ENCODE peak calls at places on chromosomes 12 and 14, in eight cellular contexts. M, A, B, W, F, Y, L and N are unnamed samples.

GRCh38 chr12:7376196-7376595 is 67.8 kb downstream of the CD163L1 start:
- DNase-seq in F (no peak), A (no peak), M (no peak), W (no peak), B (no peak), L (no peak), Y (peak), N (no peak)

GRCh38 chr14:74475678-74476077 is 17.4 kb downstream of the NPC2 start:
- DNase-seq in M (no peak), F (no peak), Y (peak), W (no peak), L (no peak), A (no peak), B (no peak), N (no peak)

GRCh38 chr14:66121859-66122258 is 364.3 kb upstream of the CCDC196 start:
- DNase-seq in F (no peak), Y (no peak), W (no peak), A (no peak), L (no peak), M (no peak), B (no peak), N (no peak)

GRCh38 chr14:55505846-55506245 is 65.4 kb upstream of the TBPL2 start:
- DNase-seq in W (no peak), A (no peak), L (no peak), M (no peak), Y (no peak), B (no peak), F (no peak), N (no peak)

GRCh38 chr14:67653651-67654280 is 20.7 kb downstream of the VTI1B start:
- DNase-seq in F (no peak), W (no peak), L (no peak), B (no peak), A (no peak), Y (no peak), M (no peak), N (no peak)

GRCh38 chr12:108021129-108021528 is 108.0 kb upstream of the WSCD2 start:
- DNase-seq in W (no peak), L (no peak), F (no peak), A (no peak), M (no peak), B (no peak), Y (no peak), N (peak)

GRCh38 chr12:118376089-118377004 is at the start of gene SUDS3:
- DNase-seq in M (peak), A (peak), W (peak), Y (peak), B (peak), L (peak), F (peak), N (peak)

GRCh38 chr12:56271031-56271430 is 4.3 kb downstream of the COQ10A start:
- DNase-seq in M (no peak), B (no peak), A (no peak), L (no peak), Y (peak), W (no peak), F (no peak), N (no peak)

GRCh38 chr14:101109981-101110728 is 206.6 kb upstream of the RTL1 start:
- DNase-seq in F (peak), W (no peak), M (no peak), A (no peak), B (peak), L (no peak), Y (no peak), N (peak)

GRCh38 chr12:42332301-42332894 is 6.4 kb downstream of the PPHLN1 start:
- DNase-seq in W (no peak), M (no peak), Y (peak), F (no peak), L (no peak), B (no peak), A (no peak), N (no peak)

GRCh38 chr12:82524020-82524419 is 162.7 kb upstream of the TMTC2 start:
- DNase-seq in Y (no peak), F (no peak), A (no peak), W (no peak), B (no peak), L (no peak), M (no peak), N (no peak)

GRCh38 chr14:45201908-45202307 is 51.1 kb downstream of the MIS18BP1 start:
- DNase-seq in L (no peak), W (no peak), A (no peak), B (no peak), F (no peak), M (no peak), Y (peak), N (no peak)

GRCh38 chr12:104536841-104537240 is 80.1 kb downstream of the CHST11 start:
- DNase-seq in F (no peak), W (no peak), Y (no peak), B (no peak), L (no peak), M (no peak), A (no peak), N (no peak)

GRCh38 chr14:89617471-89618291 is 200.6 kb upstream of the FOXN3 start:
- DNase-seq in A (peak), F (peak), M (no peak), B (peak), L (peak), W (no peak), Y (peak), N (peak)

GRCh38 chr14:79967001-79967400 is 244.3 kb downstream of the DIO2 start:
- DNase-seq in M (no peak), W (no peak), B (no peak), F (no peak), Y (no peak), L (no peak), A (no peak), N (no peak)

GRCh38 chr14:31408421-31408820 is 11.9 kb downstream of the HEATR5A start:
- DNase-seq in W (no peak), A (no peak), L (no peak), B (no peak), F (no peak), M (no peak), Y (no peak), N (no peak)
- H3K4me3 ChIP-seq in W (no peak), A (no peak), L (no peak), B (no peak), F (no peak), M (no peak), Y (no peak), N (no peak)

DNA sequence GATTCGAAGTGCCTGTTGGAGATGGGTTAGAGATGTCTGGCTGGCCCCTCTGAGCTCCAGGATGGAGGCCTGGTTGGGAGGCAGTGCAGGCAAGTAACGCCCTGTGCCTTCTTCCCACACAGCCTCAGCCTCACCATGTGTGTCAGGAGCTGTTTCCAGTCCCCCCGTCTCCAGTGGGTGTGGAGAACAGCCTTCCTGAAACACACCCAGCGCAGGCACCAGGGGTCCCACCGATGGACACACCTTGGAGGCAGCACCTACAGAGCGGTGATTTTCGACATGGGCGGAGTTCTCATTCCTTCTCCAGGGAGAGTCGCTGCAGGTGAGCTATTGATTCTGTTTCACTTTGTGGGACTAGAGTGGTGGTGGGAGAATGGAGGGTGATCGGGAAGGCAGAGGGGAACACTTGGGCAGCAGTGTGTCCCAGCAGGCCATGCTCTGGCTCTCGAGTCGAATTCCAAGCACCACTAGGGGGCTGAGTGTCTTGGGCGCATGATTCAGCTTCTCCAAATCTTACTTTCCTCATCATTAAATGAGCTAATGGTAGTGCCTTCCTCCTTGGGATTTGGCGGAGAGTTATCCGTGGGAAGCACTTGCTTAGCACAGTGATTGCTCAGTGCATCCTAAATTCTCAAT is 6.8 kb downstream of the ACAD10 start:
- DNase-seq in L (no peak), B (no peak), A (no peak), F (no peak), W (no peak), M (no peak), Y (peak), N (no peak)
- TF ChIP-seq CTCF in L (no peak), B (no peak), A (no peak), F (no peak), W (no peak), M (no peak), Y (peak), N (no peak)

DNA sequence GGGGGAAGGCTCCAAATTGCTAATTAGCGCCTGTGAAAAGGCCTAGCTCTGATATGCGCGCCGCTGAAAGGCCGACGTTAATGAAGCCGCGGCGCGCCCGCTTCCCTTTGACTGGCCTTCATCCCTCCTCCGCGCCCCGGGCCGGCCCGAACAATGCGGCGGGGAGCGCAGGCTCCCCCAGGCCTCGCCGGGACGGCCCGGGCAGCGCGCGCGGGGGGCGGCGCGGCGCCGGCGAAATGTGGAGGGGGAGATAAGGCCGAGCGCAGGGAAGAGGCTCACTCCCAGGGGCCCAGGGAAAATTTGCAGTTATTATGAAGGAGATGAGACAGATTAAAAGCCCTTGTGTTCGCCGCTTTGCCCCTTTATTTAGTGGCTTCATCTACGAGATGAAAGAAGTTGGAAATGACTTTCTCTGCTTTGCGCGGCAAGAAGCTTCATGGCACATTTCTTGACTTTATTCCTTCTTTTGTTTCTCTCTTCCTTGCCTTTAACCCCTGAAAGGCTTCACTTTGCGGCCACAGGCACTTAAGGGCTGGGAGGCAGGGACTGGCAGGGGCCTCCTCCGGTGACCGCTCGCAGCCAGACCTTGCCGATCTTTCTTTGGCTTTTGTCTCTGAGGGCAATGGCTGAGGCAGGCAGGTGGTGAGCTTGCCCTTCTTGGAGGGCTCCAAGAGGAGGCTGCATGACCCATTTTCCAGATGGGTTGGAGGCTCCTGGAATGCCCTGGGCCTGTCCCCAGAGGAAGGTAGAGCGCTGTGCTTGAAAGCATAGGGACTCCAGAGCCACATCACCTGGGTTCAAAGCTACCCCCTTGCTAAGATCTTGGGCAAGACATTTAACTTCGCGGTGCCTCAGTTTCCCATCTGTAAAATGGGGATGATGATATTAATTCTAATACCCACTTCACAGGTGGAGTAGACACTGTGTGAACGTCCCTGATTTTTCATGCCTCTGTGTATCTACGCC is 12.7 kb upstream of the GPATCH2L start:
- DNase-seq in B (no peak), A (no peak), W (no peak), Y (no peak), F (no peak), M (no peak), L (no peak), N (no peak)
- H3K4me3 ChIP-seq in B (no peak), A (no peak), W (peak), Y (peak), F (peak), M (peak), L (peak), N (no peak)

DNA sequence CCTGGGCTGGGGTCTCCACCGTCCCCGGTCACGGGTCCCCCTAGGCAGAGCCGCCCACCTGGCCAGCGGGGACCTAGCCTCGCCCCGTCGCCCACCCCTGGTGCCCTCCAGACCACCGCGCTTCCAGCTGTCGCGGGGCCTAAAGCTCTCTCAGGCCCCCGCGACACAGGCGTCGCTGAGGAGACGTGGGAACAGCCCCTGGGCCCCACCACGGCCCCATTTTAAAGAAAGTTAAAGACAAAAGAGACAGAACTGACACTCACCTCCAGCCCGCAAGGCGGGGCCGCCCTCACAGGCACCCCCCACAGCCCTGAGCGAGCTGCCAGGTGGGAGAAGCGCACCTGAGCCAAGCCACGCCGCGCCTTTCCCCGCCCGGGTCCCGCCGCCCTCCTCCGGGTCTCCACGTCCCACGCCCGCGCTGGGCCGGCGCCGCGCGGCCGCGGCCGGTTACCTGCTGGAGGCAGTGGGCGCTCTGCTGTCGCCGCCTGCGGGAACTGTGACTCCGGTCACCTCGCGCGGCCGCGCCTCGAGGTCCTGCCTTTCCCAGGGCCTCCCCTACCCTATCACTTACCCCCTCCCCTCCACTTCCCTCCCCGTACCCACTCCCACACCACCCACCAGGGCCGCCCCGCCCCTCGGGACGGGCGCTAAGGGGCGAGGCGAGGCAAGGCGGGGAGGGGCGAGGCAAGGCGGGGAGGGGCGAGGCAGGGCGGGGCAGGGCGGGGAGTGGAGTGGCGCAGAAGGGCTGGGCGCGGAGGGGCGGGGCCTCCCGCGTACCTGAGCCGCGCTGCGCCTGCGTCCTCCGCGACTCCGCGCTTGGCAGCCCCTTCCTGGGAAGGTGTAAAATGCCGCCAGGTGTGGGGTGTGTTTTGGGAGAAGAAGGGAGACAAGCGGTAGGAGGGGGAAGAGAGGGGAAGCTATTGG is 31.2 kb downstream of the TC2N start:
- DNase-seq in L (peak), M (peak), B (no peak), Y (no peak), F (peak), W (peak), A (peak), N (peak)
- TF ChIP-seq CTCF in L (no peak), M (no peak), B (no peak), Y (no peak), F (no peak), W (no peak), A (no peak), N (no peak)

GRCh38 chr14:61571931-61572330 is 123.4 kb upstream of the HIF1A start:
- DNase-seq in M (no peak), B (peak), L (no peak), Y (no peak), F (no peak), W (no peak), A (no peak), N (no peak)

GRCh38 chr14:61574514-61574807 is 120.9 kb upstream of the HIF1A start:
- DNase-seq in L (no peak), W (no peak), B (no peak), F (no peak), Y (no peak), M (no peak), A (no peak), N (no peak)

GRCh38 chr14:61573748-61574513 is 121.4 kb upstream of the HIF1A start:
- DNase-seq in A (no peak), F (no peak), B (no peak), L (no peak), M (no peak), W (no peak), Y (no peak), N (no peak)

GRCh38 chr14:61575126-61575525 is 120.2 kb upstream of the HIF1A start:
- DNase-seq in W (no peak), Y (no peak), A (no peak), B (no peak), L (no peak), F (no peak), M (no peak), N (no peak)

GRCh38 chr14:61573321-61573720 is 122.0 kb upstream of the HIF1A start:
- DNase-seq in W (no peak), A (no peak), Y (no peak), L (no peak), B (peak), F (no peak), M (no peak), N (no peak)
- H3K4me3 ChIP-seq in W (no peak), A (no peak), Y (no peak), L (no peak), B (no peak), F (no peak), M (no peak), N (no peak)

DNA sequence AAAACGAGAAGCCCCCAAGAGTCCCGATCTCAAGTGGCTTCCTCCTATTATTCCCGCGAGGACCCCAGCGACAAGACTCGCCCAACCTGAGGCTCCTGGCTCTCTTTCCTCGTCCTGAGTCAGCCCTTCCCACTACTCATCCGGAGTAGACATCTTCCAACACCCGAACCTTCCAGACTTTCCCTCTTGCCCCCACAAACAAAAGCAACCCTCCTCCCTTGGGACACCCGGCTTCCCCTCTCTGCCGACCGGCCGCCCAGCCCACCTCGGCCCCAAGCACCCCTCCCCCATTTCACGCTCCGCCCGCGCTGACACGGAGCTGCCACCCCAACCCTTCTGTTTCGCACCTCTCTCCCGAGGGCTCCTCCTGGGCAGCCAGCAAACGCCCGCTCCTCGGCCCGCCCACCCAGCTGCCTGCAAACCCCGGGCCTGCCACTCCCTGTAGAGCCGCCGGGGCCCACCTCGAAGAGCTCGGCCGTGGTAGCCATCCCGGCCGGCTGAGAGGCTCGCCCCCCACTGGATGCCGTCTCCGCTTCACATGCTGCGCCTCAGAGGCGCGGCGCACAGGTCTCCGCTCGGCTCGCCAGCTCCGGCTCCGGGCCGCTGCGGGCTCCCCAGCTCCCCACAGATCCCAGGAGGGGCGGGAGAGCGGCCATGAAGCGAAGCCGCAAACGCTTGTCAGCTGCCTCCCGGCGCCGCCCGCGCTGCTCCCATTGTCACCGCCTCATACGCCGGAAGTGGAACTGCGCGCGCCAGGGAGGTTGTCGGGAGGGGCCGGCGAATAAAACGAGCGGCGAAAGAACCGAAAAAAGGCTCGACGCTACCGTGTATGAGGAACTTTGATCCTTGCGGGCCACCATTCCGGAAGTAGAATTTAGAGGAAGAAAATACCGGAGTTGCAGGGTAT is at the start of the genes AP5M1 and EXOC5:
- DNase-seq in B (peak), W (peak), M (peak), A (peak), Y (peak), L (peak), F (peak), N (peak)
- TF ChIP-seq CTCF in B (no peak), W (no peak), M (no peak), A (no peak), Y (no peak), L (no peak), F (no peak), N (no peak)

GRCh38 chr12:46493352-46494209 is 121.0 kb upstream of the SLC38A2 start:
- DNase-seq in L (no peak), Y (no peak), W (no peak), F (no peak), M (no peak), B (no peak), A (no peak), N (no peak)
- H3K4me3 ChIP-seq in L (peak), Y (no peak), W (no peak), F (no peak), M (no peak), B (no peak), A (no peak), N (no peak)

GRCh38 chr12:63068857-63069442 is 82.1 kb downstream of the AVPR1A start:
- DNase-seq in M (no peak), L (no peak), Y (peak), W (no peak), B (no peak), F (no peak), A (no peak), N (no peak)
- TF ChIP-seq CTCF in M (peak), L (peak), Y (peak), W (peak), B (no peak), F (peak), A (no peak), N (no peak)

DNA sequence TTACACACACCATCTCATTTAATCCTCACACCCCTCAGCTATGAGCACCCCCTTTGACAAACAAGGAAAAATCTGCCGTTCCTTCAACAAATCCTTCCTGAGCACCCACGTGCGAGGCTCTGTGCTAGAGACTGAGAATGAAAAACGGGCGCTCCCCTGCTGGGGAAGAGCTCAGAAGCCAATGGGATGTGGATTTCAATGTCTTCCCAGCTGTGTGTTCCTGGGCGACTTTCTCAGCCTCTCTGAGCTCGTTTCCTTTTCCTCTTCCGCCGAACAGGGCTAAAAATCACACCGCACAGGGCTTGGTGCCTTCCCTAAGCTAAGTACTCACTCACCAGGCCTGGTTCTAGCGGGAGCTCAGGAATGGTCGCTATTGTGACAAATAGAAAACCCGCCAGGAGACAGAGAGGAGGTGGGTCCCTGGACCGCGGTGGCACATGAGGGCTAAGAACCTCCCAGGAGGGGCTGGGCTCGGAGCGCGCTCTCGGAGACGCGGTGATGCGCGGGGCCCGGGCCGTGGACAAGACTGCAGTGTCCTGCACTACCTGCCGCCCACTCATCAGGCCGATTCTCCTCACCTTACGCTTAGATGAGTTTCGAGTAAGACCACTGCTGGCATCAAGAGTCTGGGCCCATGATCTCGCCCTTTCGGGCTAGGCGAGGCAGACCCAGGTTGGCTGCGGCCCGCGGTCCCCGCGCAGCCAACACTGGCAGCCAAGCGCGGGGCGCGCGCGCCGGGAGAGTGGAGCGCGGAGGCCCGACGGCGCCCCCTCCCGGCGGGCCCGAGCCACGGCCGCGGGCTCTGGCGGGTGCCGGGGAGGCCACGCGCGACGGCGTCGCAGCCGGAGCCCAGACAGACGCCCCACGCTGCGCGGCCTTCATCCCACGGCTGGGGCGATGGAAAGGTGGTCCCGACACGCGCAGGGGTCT is 17.0 kb downstream of the ZDHHC22 start:
- DNase-seq in B (peak), M (peak), L (peak), Y (no peak), W (peak), F (no peak), A (peak), N (no peak)
- H3K4me3 ChIP-seq in B (peak), M (peak), L (peak), Y (peak), W (peak), F (peak), A (peak), N (peak)